ENCODE peak calls at places on chromosomes 11 and 22, in five cellular contexts. C, J, O, A and S are unnamed samples.

GRCh38 chr22:38419121-38419863 is 35.7 kb downstream of the KCNJ4 start:
- DNase-seq in C (no peak), J (no peak), O (no peak), A (no peak), S (no peak)

GRCh38 chr11:63641727-63642126 is 27.5 kb upstream of the PLAAT3 start:
- DNase-seq in C (no peak), J (peak; percentile 37), O (no peak), A (no peak), S (peak; percentile 34)

GRCh38 chr11:1639102-1639620 is 9.6 kb downstream of the KRTAP5-5 start:
- DNase-seq in C (no peak), J (no peak), O (no peak), A (no peak), S (no peak)

GRCh38 chr11:71458146-71459070 is 5.4 kb downstream of the NADSYN1 start:
- DNase-seq in C (no peak), J (no peak), O (no peak), A (no peak), S (no peak)

GRCh38 chr11:115673720-115674119 is 169.5 kb upstream of the CADM1 start:
- DNase-seq in C (no peak), J (no peak), O (no peak), A (no peak), S (no peak)

GRCh38 chr11:66639066-66639813 is 737 bp downstream of the RBM4 start:
- DNase-seq in C (no peak), J (peak; percentile 43), O (no peak), A (no peak), S (peak; percentile 72)

GRCh38 chr11:1410366-1411291 is 20.9 kb downstream of the BRSK2 start:
- DNase-seq in C (peak; percentile 19), J (no peak), O (no peak), A (no peak), S (no peak)

GRCh38 chr11:18986744-18987143 is 47.5 kb upstream of the MRGPRX1 start:
- DNase-seq in C (no peak), J (no peak), O (no peak), A (no peak), S (no peak)

GRCh38 chr22:35539910-35540599 is 576 bp upstream of the RASD2 start:
- DNase-seq in C (no peak), J (no peak), O (no peak), A (peak; percentile 31), S (peak; percentile 82)

GRCh38 chr22:24060375-24060788 is 49.3 kb downstream of the CABIN1 start:
- DNase-seq in C (no peak), J (peak; percentile 98), O (peak; percentile 69), A (no peak), S (peak; percentile 87)

GRCh38 chr11:68461284-68461861 is 821 bp downstream of the PPP6R3 start:
- DNase-seq in C (no peak), J (no peak), O (no peak), A (no peak), S (no peak)

GRCh38 chr11:95531116-95531515 is 258.5 kb downstream of the FAM76B start:
- DNase-seq in C (no peak), J (peak; percentile 85), O (no peak), A (peak; percentile 79), S (peak; percentile 90)

GRCh38 chr22:36536717-36537116 is 7.8 kb upstream of the EIF3D start:
- DNase-seq in C (no peak), J (no peak), O (no peak), A (no peak), S (no peak)